ENCODE peak calls at places on chromosomes 6 and 20, in four cellular contexts. W, T, S and A are unnamed samples.

GRCh38 chr20:4898282-4898681 is 103.0 kb downstream of the SLC23A2 start:
- DNase-seq in W (peak; percentile 91), T (no peak), S (peak; percentile 33), A (no peak)

GRCh38 chr6:15061176-15061575 is 184.7 kb upstream of the JARID2 start:
- DNase-seq in W (no peak), T (peak; percentile 28), S (no peak), A (no peak)

GRCh38 chr6:52642381-52642780 is 28.5 kb upstream of the TMEM14A start:
- DNase-seq in W (no peak), T (no peak), S (no peak), A (no peak)

GRCh38 chr6:30037182-30037788 is 23.8 kb upstream of the POLR1H start:
- DNase-seq in W (peak; percentile 38), T (peak; percentile 35), S (no peak), A (peak; percentile 29)

GRCh38 chr6:121666809-121667208 is 231.4 kb downstream of the GJA1 start:
- DNase-seq in W (peak; percentile 64), T (no peak), S (no peak), A (no peak)

GRCh38 chr20:2692036-2692885 is at the start of gene EBF4:
- DNase-seq in W (peak; percentile 54), T (peak; percentile 7), S (peak; percentile 82), A (peak; percentile 84)

GRCh38 chr6:114989279-114989964 is 646.6 kb upstream of the HS3ST5 start:
- DNase-seq in W (no peak), T (no peak), S (no peak), A (peak; percentile 9)

GRCh38 chr6:4727671-4728435 is 48.4 kb upstream of the CDYL start:
- DNase-seq in W (no peak), T (peak; percentile 33), S (no peak), A (peak; percentile 44)

GRCh38 chr20:63370623-63371176 is 9.6 kb upstream of the CHRNA4 start:
- DNase-seq in W (no peak), T (no peak), S (no peak), A (no peak)

GRCh38 chr6:97401533-97401932 is 118.5 kb upstream of the MMS22L start:
- DNase-seq in W (no peak), T (no peak), S (no peak), A (no peak)

GRCh38 chr6:108661430-108661829 is 100.7 kb downstream of the FOXO3 start:
- DNase-seq in W (peak; percentile 54), T (no peak), S (no peak), A (no peak)

GRCh38 chr20:1876217-1876921 is 18.8 kb upstream of the SIRPA start:
- DNase-seq in W (no peak), T (no peak), S (no peak), A (no peak)

GRCh38 chr6:75643173-75643572 is 41.5 kb downstream of the SENP6 start:
- DNase-seq in W (no peak), T (no peak), S (no peak), A (no peak)

GRCh38 chr6:143097224-143097795 is 36.6 kb downstream of the AIG1 start:
- DNase-seq in W (no peak), T (no peak), S (no peak), A (no peak)

GRCh38 chr6:152124432-152125074 is 317.1 kb downstream of the ESR1 start:
- DNase-seq in W (peak; percentile 64), T (peak; percentile 44), S (no peak), A (peak; percentile 62)

GRCh38 chr6:30091577-30092381 is 16.2 kb upstream of the RNF39 start:
- DNase-seq in W (peak; percentile 78), T (no peak), S (no peak), A (no peak)

GRCh38 chr6:6438286-6438685 is 117.8 kb upstream of the F13A1 start:
- DNase-seq in W (peak; percentile 26), T (no peak), S (no peak), A (no peak)

GRCh38 chr6:105482227-105482839 is 79.5 kb upstream of the PREP start:
- DNase-seq in W (no peak), T (no peak), S (peak; percentile 63), A (no peak)

GRCh38 chr6:148577687-148578488 is 168.9 kb upstream of the UST start:
- DNase-seq in W (peak; percentile 68), T (peak; percentile 69), S (peak; percentile 76), A (peak; percentile 73)

GRCh38 chr20:56630086-56630493 is 984 bp downstream of the TFAP2C start:
- DNase-seq in W (peak; percentile 97), T (no peak), S (no peak), A (peak; percentile 74)

GRCh38 chr6:146819596-146820320 is 221.0 kb downstream of the ADGB start:
- DNase-seq in W (no peak), T (no peak), S (no peak), A (no peak)

GRCh38 chr6:121592261-121592935 is 157.0 kb downstream of the GJA1 start:
- DNase-seq in W (no peak), T (no peak), S (no peak), A (no peak)

GRCh38 chr20:58584051-58584824 is 66.8 kb upstream of the STX16 start:
- DNase-seq in W (no peak), T (no peak), S (no peak), A (no peak)

GRCh38 chr6:46906776-46907175 is 15.0 kb downstream of the ADGRF5 start:
- DNase-seq in W (no peak), T (no peak), S (no peak), A (no peak)

GRCh38 chr6:167680605-167681149 is 146.0 kb upstream of the AFDN start:
- DNase-seq in W (no peak), T (no peak), S (no peak), A (no peak)

GRCh38 chr6:70371454-70372105 is 41.7 kb upstream of the FAM135A start:
- DNase-seq in W (peak; percentile 58), T (peak; percentile 68), S (no peak), A (peak; percentile 53)

GRCh38 chr6:35318200-35318844 is 20.7 kb downstream of the DEF6 start:
- DNase-seq in W (peak; percentile 78), T (no peak), S (peak; percentile 89), A (no peak)

GRCh38 chr6:159836294-159837140 is 36.4 kb downstream of the PNLDC1 start:
- DNase-seq in W (no peak), T (no peak), S (peak; percentile 80), A (no peak)

GRCh38 chr6:110625883-110626282 is 149.5 kb upstream of the SLC22A16 start:
- DNase-seq in W (peak; percentile 9), T (no peak), S (no peak), A (no peak)

GRCh38 chr6:25233226-25233625 is 45.9 kb upstream of the CARMIL1 start:
- DNase-seq in W (no peak), T (no peak), S (no peak), A (no peak)

GRCh38 chr6:12815884-12816600 is 99.5 kb downstream of the PHACTR1 start:
- DNase-seq in W (no peak), T (no peak), S (no peak), A (no peak)

GRCh38 chr6:89475106-89475505 is 42.2 kb downstream of the ANKRD6 start:
- DNase-seq in W (no peak), T (no peak), S (no peak), A (no peak)

GRCh38 chr6:20936949-20937348 is 402.7 kb downstream of the CDKAL1 start:
- DNase-seq in W (no peak), T (no peak), S (no peak), A (no peak)

GRCh38 chr6:24139639-24140038 is 13.6 kb downstream of the NRSN1 start:
- DNase-seq in W (no peak), T (no peak), S (no peak), A (no peak)

GRCh38 chr6:90484903-90485302 is 102.0 kb downstream of the MAP3K7 start:
- DNase-seq in W (no peak), T (no peak), S (no peak), A (no peak)

GRCh38 chr6:139708342-139709199 is 334.1 kb upstream of the CITED2 start:
- DNase-seq in W (peak; percentile 20), T (no peak), S (no peak), A (no peak)

GRCh38 chr6:93350774-93351173 is 68.6 kb downstream of the EPHA7 start:
- DNase-seq in W (no peak), T (no peak), S (no peak), A (no peak)

GRCh38 chr20:8043687-8044278 is 24.2 kb upstream of the TMX4 start:
- DNase-seq in W (peak; percentile 66), T (peak; percentile 75), S (no peak), A (peak; percentile 56)

GRCh38 chr6:109295109-109295765 is 87.0 kb downstream of the CD164 start:
- DNase-seq in W (no peak), T (no peak), S (no peak), A (no peak)

DNA sequence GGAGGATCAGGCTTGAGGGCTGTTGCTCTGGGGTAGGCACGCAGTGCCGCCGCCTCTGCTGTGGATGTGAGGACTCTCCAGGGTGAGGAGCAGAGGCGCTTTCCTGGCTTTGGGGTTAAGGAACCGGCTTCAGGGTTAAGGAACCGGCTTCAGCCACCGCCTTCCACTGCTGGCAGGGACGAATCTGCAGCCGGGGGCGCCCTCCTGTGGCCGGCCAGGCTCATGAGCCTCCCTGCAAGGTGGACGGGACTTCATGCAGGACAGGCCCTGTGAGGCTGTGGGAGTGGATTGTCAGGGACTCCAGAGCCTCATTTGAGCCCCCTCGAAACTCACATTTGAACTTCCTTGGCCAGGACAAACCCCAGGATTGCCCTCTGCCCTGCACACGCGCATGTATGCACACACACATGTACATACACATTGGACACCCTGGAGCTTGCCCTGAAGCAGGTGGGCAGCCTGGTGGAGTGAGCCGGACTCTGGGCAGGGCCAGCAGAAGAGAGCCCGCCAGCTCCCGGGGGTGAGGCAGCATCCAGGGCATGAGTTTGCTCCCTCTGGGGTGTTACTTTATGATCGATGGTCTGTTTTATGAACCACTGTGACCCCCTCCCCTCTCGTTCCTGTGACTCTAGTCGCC is 146.9 kb downstream of the PHACTR3 start:
- DNase-seq in W (peak; percentile 89), T (peak; percentile 20), S (peak; percentile 70), A (peak; percentile 86)
- TF ChIP-seq CTCF in W (peak; percentile 83), T (peak; percentile 75), S (peak; percentile 44), A (peak; percentile 92)

DNA sequence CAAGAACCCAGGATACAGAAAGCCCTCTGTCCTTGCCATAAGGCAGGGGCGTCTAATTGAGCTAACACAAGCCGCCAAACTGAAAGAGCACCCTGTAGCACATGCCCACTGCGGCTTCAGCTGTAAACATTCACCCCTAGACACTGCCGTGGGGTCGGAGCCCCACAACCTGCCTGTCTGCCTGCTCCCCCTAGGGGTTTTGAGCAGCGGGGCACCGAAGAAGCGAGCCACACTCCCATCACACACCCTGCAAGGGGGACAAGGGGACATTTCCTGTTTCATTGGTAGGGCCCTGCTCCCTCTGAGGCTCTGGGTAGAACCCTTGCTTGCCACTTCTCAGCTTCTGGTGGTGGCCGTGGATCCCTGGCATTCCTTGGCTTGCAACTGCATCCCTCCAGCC is 45.2 kb upstream of the BCLAF1 start:
- DNase-seq in W (no peak), T (no peak), S (no peak), A (no peak)
- TF ChIP-seq CTCF in W (no peak), T (peak; percentile 52), S (no peak), A (peak; percentile 18)

GRCh38 chr6:150739711-150740349 is 125.7 kb upstream of the MTHFD1L start:
- DNase-seq in W (no peak), T (no peak), S (no peak), A (no peak)

GRCh38 chr6:150744522-150745260 is 120.8 kb upstream of the MTHFD1L start:
- DNase-seq in W (no peak), T (no peak), S (no peak), A (no peak)

GRCh38 chr6:150740453-150740852 is 125.0 kb upstream of the MTHFD1L start:
- DNase-seq in W (no peak), T (no peak), S (no peak), A (no peak)

GRCh38 chr6:150738092-150738625 is 127.3 kb upstream of the MTHFD1L start:
- DNase-seq in W (no peak), T (no peak), S (no peak), A (no peak)

GRCh38 chr6:150741633-150742200 is 123.8 kb upstream of the MTHFD1L start:
- DNase-seq in W (no peak), T (peak; percentile 68), S (no peak), A (peak; percentile 41)
- TF ChIP-seq CTCF in W (no peak), T (peak; percentile 87), S (no peak), A (peak; percentile 50)

GRCh38 chr6:22605736-22606135 is 36.4 kb downstream of the HDGFL1 start:
- DNase-seq in W (no peak), T (no peak), S (no peak), A (no peak)
- TF ChIP-seq CTCF in W (no peak), T (no peak), S (no peak), A (no peak)